ENCODE peak calls at places on chromosomes 6 and 20, in four cellular contexts. V, T, S and C are unnamed samples.

GRCh38 chr6:7758456-7758855 is 32.6 kb downstream of the BMP6 start:
- DNase-seq in S (no peak), V (no peak), T (no peak), C (no peak)

GRCh38 chr6:102798631-102799030 is 1405.1 kb downstream of the GRIK2 start:
- DNase-seq in T (no peak), S (no peak), V (no peak), C (no peak)

GRCh38 chr6:15399651-15400470 is 154.0 kb downstream of the JARID2 start:
- DNase-seq in V (peak), S (no peak), T (no peak), C (peak)

GRCh38 chr6:27541212-27541931 is 68.5 kb upstream of the ZNF184 start:
- DNase-seq in S (no peak), T (no peak), V (peak), C (peak)

GRCh38 chr20:47790032-47790965 is 5.0 kb upstream of the SULF2 start:
- DNase-seq in S (no peak), V (no peak), T (no peak), C (no peak)

GRCh38 chr6:33822575-33823395 is 19.0 kb upstream of the MLN start:
- DNase-seq in V (peak), S (peak), T (no peak), C (no peak)

GRCh38 chr6:158070513-158070912 is 88.8 kb downstream of the SYNJ2 start:
- DNase-seq in S (no peak), V (no peak), T (no peak), C (no peak)

GRCh38 chr6:125050663-125051318 is 88.6 kb downstream of the RNF217 start:
- DNase-seq in V (no peak), S (no peak), T (no peak), C (no peak)

GRCh38 chr6:139473239-139473701 is 98.8 kb upstream of the CITED2 start:
- DNase-seq in T (no peak), S (no peak), V (no peak), C (no peak)

GRCh38 chr20:48928832-48929725 is 7.6 kb downstream of the ARFGEF2 start:
- DNase-seq in S (no peak), V (no peak), T (no peak), C (no peak)

GRCh38 chr6:52574709-52575489 is 2.0 kb downstream of the TRAM2 start:
- DNase-seq in V (peak), T (peak), S (peak), C (peak)

GRCh38 chr20:54106162-54106561 is 35.8 kb upstream of the BCAS1 start:
- DNase-seq in T (no peak), S (no peak), V (no peak), C (no peak)

GRCh38 chr6:42599558-42599957 is 35.7 kb downstream of the UBR2 start:
- DNase-seq in T (no peak), S (no peak), V (no peak), C (no peak)

DNA sequence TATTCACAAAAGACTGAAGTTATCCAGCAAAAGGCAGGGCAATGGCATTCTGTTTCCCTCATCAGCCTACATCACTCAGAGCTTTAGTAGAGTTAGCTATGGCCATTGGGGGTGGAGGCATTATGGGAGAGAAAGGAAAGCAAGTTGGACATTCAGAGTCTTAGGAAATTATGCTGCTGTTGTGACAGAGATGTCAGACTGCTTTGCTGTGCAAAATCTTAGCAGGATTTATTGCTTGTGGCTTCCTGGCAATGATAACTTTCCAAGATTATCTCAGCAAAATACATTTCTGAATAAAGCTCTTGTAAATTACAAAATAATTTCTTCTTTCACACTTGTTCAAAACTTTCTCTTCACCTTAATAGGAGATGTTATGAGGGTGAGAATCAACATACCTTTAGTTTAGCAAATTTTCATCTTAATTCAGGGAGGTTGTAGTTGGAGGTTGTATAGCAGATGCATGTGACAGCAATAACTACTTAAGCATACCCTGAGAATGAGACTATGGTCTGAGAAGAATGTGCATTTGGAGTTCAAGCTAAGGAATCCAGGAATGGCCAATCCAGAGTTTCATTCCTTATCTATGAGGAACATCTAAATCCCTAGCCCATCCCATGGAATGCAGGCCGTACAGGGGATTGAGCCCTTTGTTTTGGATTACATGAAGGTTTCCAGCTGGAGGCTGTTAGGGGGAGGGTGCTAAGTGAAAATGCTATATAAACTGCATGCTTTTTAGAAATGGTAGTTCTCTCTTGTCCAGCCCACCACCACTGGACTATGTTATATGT is 179.8 kb downstream of the HAO1 start:
- DNase-seq in T (no peak), S (no peak), V (no peak), C (no peak)
- TF ChIP-seq SPI1 in T (no peak), S (no peak), V (no peak), C (no peak)

DNA sequence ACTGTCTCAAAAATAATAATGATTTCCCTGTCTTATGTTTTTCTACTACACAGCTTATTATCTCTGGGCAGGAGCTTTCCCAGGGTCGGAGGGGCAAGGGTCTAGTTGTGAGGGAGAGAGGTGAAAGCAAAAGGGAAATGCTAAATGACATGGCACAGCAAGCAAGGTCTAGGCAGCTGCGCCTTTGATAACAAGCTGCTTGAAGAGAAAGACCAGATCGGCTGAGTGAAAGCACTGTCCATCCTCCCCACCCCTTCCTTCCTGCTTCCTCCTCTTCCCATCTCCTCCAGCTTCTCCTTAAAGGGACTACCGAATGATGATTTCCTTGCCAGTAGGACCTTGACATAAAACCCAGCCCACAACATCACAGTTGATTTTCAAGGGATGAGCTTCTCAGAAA is 158.1 kb upstream of the AKAP12 start:
- DNase-seq in V (no peak), S (no peak), T (no peak), C (no peak)
- TF ChIP-seq SPI1 in V (no peak), S (no peak), T (no peak), C (no peak)

GRCh38 chr20:57465486-57465885 is 59.5 kb downstream of the CTCFL start:
- DNase-seq in V (no peak), S (no peak), T (no peak), C (no peak)
- TF ChIP-seq SPI1 in V (no peak), S (no peak), T (no peak), C (no peak)

DNA sequence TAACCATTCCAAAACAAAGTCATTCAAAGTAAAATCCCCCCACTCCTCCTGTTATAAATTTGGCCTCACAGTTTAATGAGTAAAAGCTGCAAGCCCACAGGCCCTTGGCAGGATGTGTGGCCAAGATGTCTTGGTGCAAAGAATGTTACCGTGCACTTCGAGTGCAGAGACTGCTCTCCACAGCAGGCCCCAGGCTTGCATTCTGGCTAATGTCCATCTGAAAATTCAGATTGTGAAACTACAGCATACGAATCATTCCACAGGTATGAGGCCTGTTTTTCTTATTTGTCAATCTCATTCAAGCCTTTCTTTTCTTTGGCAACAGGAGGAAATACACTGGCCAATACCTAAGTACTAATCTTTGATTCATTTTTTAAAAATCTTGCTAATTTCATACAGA is 7.1 kb downstream of the RPS6KA2 start:
- DNase-seq in T (no peak), V (no peak), S (no peak), C (no peak)
- TF ChIP-seq SPI1 in T (no peak), V (no peak), S (no peak), C (no peak)

GRCh38 chr6:146470091-146470770 is 73.4 kb upstream of the RAB32 start:
- DNase-seq in S (no peak), V (no peak), T (no peak), C (no peak)

GRCh38 chr6:146472918-146473317 is 70.7 kb upstream of the RAB32 start:
- DNase-seq in V (no peak), T (no peak), S (no peak), C (no peak)
- TF ChIP-seq SPI1 in V (no peak), T (no peak), S (no peak), C (no peak)

DNA sequence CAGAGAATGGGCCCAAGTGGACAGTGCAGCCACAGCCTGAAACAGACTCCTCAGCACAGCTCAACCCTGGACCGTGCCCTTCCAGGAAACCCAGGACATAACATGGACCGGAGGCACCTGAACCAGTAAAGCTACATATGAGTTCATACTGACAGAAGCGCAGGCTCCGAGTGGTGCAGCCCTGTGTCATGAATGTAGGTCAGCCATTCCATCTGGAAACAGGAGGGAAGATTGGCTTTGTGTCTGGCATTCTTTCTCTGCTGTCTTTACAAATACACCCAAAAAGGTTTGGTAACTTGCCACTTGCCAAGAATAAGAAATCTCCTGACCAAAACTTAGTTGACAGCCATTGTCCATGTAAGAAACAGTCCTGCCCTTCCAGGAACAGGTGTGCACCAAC is 366.6 kb downstream of the RNGTT start:
- DNase-seq in S (no peak), T (no peak), V (no peak), C (no peak)
- TF ChIP-seq SPI1 in S (no peak), T (no peak), V (no peak), C (no peak)

GRCh38 chr6:167654389-167654788 is 172.3 kb upstream of the AFDN start:
- DNase-seq in S (no peak), T (no peak), V (no peak), C (no peak)
- TF ChIP-seq SPI1 in S (no peak), T (no peak), V (no peak), C (no peak)